ENCODE peak calls at places on chromosomes 7 and 10, in five cellular contexts. One of them, this sample, is unnamed. For H3K4me1 and H3K9me3, the result is how much of the 10 kb centered on the place peaks cover.

GRCh38 chr7:149495785-149496641 is 1.6 kb downstream of the ZNF746 start:
- DNase-seq in CD8-positive, alpha-beta T cell: no peak
- DNase-seq in GM12878: no peak
- DNase-seq in OCI-LY7: no peak
- DNase-seq in CD8-positive, alpha-beta memory T cell: no peak
- DNase-seq in this sample: no peak

GRCh38 chr7:98733036-98733435 is 116.0 kb downstream of the NPTX2 start:
- DNase-seq in CD8-positive, alpha-beta T cell: no peak
- DNase-seq in GM12878: peak
- DNase-seq in OCI-LY7: peak
- DNase-seq in CD8-positive, alpha-beta memory T cell: no peak
- DNase-seq in this sample: no peak

GRCh38 chr10:63042256-63042655 is 90.9 kb upstream of the NRBF2 start:
- DNase-seq in CD8-positive, alpha-beta T cell: no peak
- DNase-seq in GM12878: no peak
- DNase-seq in OCI-LY7: no peak
- DNase-seq in CD8-positive, alpha-beta memory T cell: no peak
- DNase-seq in this sample: no peak

GRCh38 chr7:10685040-10685439 is 288.6 kb upstream of the PHF14 start:
- DNase-seq in CD8-positive, alpha-beta T cell: no peak
- DNase-seq in GM12878: no peak
- DNase-seq in OCI-LY7: peak
- DNase-seq in CD8-positive, alpha-beta memory T cell: no peak
- DNase-seq in this sample: no peak

GRCh38 chr10:110171032-110171431 is 36.4 kb upstream of the MXI1 start:
- DNase-seq in CD8-positive, alpha-beta T cell: no peak
- DNase-seq in GM12878: no peak
- DNase-seq in OCI-LY7: no peak
- DNase-seq in CD8-positive, alpha-beta memory T cell: no peak
- DNase-seq in this sample: no peak

GRCh38 chr10:73908853-73909611 is 1.9 kb upstream of the PLAU start:
- DNase-seq in CD8-positive, alpha-beta T cell: peak
- DNase-seq in GM12878: peak
- DNase-seq in OCI-LY7: peak
- DNase-seq in CD8-positive, alpha-beta memory T cell: peak
- DNase-seq in this sample: peak

GRCh38 chr10:71697938-71698709 is 21.5 kb downstream of the C10orf105 start:
- DNase-seq in CD8-positive, alpha-beta T cell: peak
- DNase-seq in GM12878: peak
- DNase-seq in OCI-LY7: no peak
- DNase-seq in CD8-positive, alpha-beta memory T cell: peak
- DNase-seq in this sample: no peak

GRCh38 chr7:2826806-2827205 is 17.3 kb downstream of the GNA12 start:
- DNase-seq in CD8-positive, alpha-beta T cell: no peak
- DNase-seq in GM12878: no peak
- DNase-seq in OCI-LY7: no peak
- DNase-seq in CD8-positive, alpha-beta memory T cell: no peak
- DNase-seq in this sample: no peak

GRCh38 chr10:19874791-19875190 is 58.6 kb downstream of the PLXDC2 start:
- DNase-seq in CD8-positive, alpha-beta T cell: no peak
- DNase-seq in GM12878: no peak
- DNase-seq in OCI-LY7: no peak
- DNase-seq in CD8-positive, alpha-beta memory T cell: no peak
- DNase-seq in this sample: no peak

GRCh38 chr10:74113546-74113945 is 37.1 kb downstream of the AP3M1 start:
- DNase-seq in CD8-positive, alpha-beta T cell: no peak
- DNase-seq in GM12878: no peak
- DNase-seq in OCI-LY7: no peak
- DNase-seq in CD8-positive, alpha-beta memory T cell: no peak
- DNase-seq in this sample: no peak

GRCh38 chr10:28677889-28678686 is 767 bp downstream of the BAMBI start:
- DNase-seq in CD8-positive, alpha-beta T cell: no peak
- DNase-seq in GM12878: no peak
- DNase-seq in OCI-LY7: peak
- DNase-seq in CD8-positive, alpha-beta memory T cell: peak
- DNase-seq in this sample: no peak

GRCh38 chr10:55966131-55966530 is 394.9 kb downstream of the ZWINT start:
- DNase-seq in CD8-positive, alpha-beta T cell: no peak
- DNase-seq in GM12878: no peak
- DNase-seq in OCI-LY7: no peak
- DNase-seq in CD8-positive, alpha-beta memory T cell: no peak
- DNase-seq in this sample: no peak

GRCh38 chr7:116426428-116427156 is 72.9 kb upstream of the CAV2 start:
- DNase-seq in CD8-positive, alpha-beta T cell: no peak
- DNase-seq in GM12878: no peak
- DNase-seq in OCI-LY7: no peak
- DNase-seq in CD8-positive, alpha-beta memory T cell: no peak
- DNase-seq in this sample: no peak

GRCh38 chr7:92930404-92930803 is 94.0 kb upstream of the CDK6 start:
- DNase-seq in CD8-positive, alpha-beta T cell: no peak
- DNase-seq in GM12878: no peak
- DNase-seq in OCI-LY7: no peak
- DNase-seq in CD8-positive, alpha-beta memory T cell: no peak
- DNase-seq in this sample: no peak

GRCh38 chr7:28258240-28258639 is 77.6 kb upstream of the JAZF1 start:
- DNase-seq in CD8-positive, alpha-beta T cell: no peak
- DNase-seq in GM12878: no peak
- DNase-seq in OCI-LY7: no peak
- DNase-seq in CD8-positive, alpha-beta memory T cell: no peak
- DNase-seq in this sample: no peak

GRCh38 chr10:124459395-124459794 is 2.2 kb upstream of the LHPP start:
- DNase-seq in CD8-positive, alpha-beta T cell: no peak
- DNase-seq in GM12878: no peak
- DNase-seq in OCI-LY7: no peak
- DNase-seq in CD8-positive, alpha-beta memory T cell: no peak
- DNase-seq in this sample: no peak

GRCh38 chr7:90401989-90402388 is 1.3 kb upstream of the CLDN12 start:
- DNase-seq in CD8-positive, alpha-beta T cell: no peak
- DNase-seq in GM12878: no peak
- DNase-seq in OCI-LY7: no peak
- DNase-seq in CD8-positive, alpha-beta memory T cell: no peak
- DNase-seq in this sample: no peak

GRCh38 chr7:2042650-2043049 is 190.1 kb downstream of the MAD1L1 start:
- DNase-seq in CD8-positive, alpha-beta T cell: no peak
- DNase-seq in GM12878: no peak
- DNase-seq in OCI-LY7: no peak
- DNase-seq in CD8-positive, alpha-beta memory T cell: no peak
- DNase-seq in this sample: no peak

GRCh38 chr10:62584216-62584615 is 210.0 kb downstream of the ZNF365 start:
- DNase-seq in CD8-positive, alpha-beta T cell: no peak
- DNase-seq in GM12878: no peak
- DNase-seq in OCI-LY7: no peak
- DNase-seq in CD8-positive, alpha-beta memory T cell: no peak
- DNase-seq in this sample: no peak

GRCh38 chr10:110746969-110747608 is 103.0 kb downstream of the RBM20 start:
- DNase-seq in CD8-positive, alpha-beta T cell: no peak
- DNase-seq in GM12878: no peak
- DNase-seq in OCI-LY7: no peak
- DNase-seq in CD8-positive, alpha-beta memory T cell: no peak
- DNase-seq in this sample: no peak

GRCh38 chr7:39642896-39643295 is 19.5 kb downstream of the RALA start:
- DNase-seq in CD8-positive, alpha-beta T cell: no peak
- DNase-seq in GM12878: no peak
- DNase-seq in OCI-LY7: no peak
- DNase-seq in CD8-positive, alpha-beta memory T cell: no peak
- DNase-seq in this sample: no peak

GRCh38 chr7:132966731-132967130 is 115.2 kb downstream of the CHCHD3 start:
- DNase-seq in CD8-positive, alpha-beta T cell: no peak
- DNase-seq in GM12878: no peak
- DNase-seq in OCI-LY7: no peak
- DNase-seq in CD8-positive, alpha-beta memory T cell: no peak
- DNase-seq in this sample: no peak

GRCh38 chr10:100748251-100749058 is 3.1 kb downstream of the PAX2 start:
- DNase-seq in CD8-positive, alpha-beta T cell: no peak
- DNase-seq in GM12878: no peak
- DNase-seq in OCI-LY7: no peak
- DNase-seq in CD8-positive, alpha-beta memory T cell: no peak
- DNase-seq in this sample: no peak

GRCh38 chr10:69636626-69637550 is 6.8 kb downstream of the FAM241B start:
- DNase-seq in CD8-positive, alpha-beta T cell: peak
- DNase-seq in GM12878: no peak
- DNase-seq in OCI-LY7: peak
- DNase-seq in CD8-positive, alpha-beta memory T cell: no peak
- DNase-seq in this sample: no peak

GRCh38 chr10:110577056-110577455 is 9.6 kb downstream of the SMC3 start:
- DNase-seq in CD8-positive, alpha-beta T cell: no peak
- DNase-seq in GM12878: no peak
- DNase-seq in OCI-LY7: no peak
- DNase-seq in CD8-positive, alpha-beta memory T cell: no peak
- DNase-seq in this sample: no peak

GRCh38 chr7:2651336-2651735 is 19.6 kb downstream of the TTYH3 start:
- DNase-seq in CD8-positive, alpha-beta T cell: no peak
- DNase-seq in GM12878: no peak
- DNase-seq in OCI-LY7: peak
- DNase-seq in CD8-positive, alpha-beta memory T cell: no peak
- DNase-seq in this sample: no peak

GRCh38 chr7:1232623-1233327 is at the start of gene UNCX:
- DNase-seq in CD8-positive, alpha-beta T cell: no peak
- DNase-seq in GM12878: no peak
- DNase-seq in OCI-LY7: no peak
- DNase-seq in CD8-positive, alpha-beta memory T cell: no peak
- DNase-seq in this sample: no peak

GRCh38 chr7:100127866-100128601 is 1.3 kb downstream of the MBLAC1 start:
- DNase-seq in CD8-positive, alpha-beta T cell: peak
- DNase-seq in GM12878: no peak
- DNase-seq in OCI-LY7: peak
- DNase-seq in CD8-positive, alpha-beta memory T cell: peak
- DNase-seq in this sample: no peak

GRCh38 chr10:68237173-68237572 is 5.3 kb upstream of the ATOH7 start:
- DNase-seq in CD8-positive, alpha-beta T cell: no peak
- DNase-seq in GM12878: no peak
- DNase-seq in OCI-LY7: no peak
- DNase-seq in CD8-positive, alpha-beta memory T cell: no peak
- DNase-seq in this sample: no peak

GRCh38 chr10:68238371-68238770 is 6.5 kb upstream of the ATOH7 start:
- DNase-seq in CD8-positive, alpha-beta T cell: no peak
- DNase-seq in GM12878: no peak
- DNase-seq in OCI-LY7: no peak
- DNase-seq in CD8-positive, alpha-beta memory T cell: no peak
- DNase-seq in this sample: no peak

GRCh38 chr10:68242051-68242450 is 10.1 kb upstream of the ATOH7 start:
- DNase-seq in CD8-positive, alpha-beta T cell: no peak
- DNase-seq in GM12878: no peak
- DNase-seq in OCI-LY7: no peak
- DNase-seq in CD8-positive, alpha-beta memory T cell: no peak
- DNase-seq in this sample: no peak

GRCh38 chr10:68239596-68240150 is 7.8 kb upstream of the ATOH7 start:
- DNase-seq in CD8-positive, alpha-beta T cell: no peak
- DNase-seq in GM12878: no peak
- DNase-seq in OCI-LY7: no peak
- DNase-seq in CD8-positive, alpha-beta memory T cell: no peak
- DNase-seq in this sample: no peak

DNA sequence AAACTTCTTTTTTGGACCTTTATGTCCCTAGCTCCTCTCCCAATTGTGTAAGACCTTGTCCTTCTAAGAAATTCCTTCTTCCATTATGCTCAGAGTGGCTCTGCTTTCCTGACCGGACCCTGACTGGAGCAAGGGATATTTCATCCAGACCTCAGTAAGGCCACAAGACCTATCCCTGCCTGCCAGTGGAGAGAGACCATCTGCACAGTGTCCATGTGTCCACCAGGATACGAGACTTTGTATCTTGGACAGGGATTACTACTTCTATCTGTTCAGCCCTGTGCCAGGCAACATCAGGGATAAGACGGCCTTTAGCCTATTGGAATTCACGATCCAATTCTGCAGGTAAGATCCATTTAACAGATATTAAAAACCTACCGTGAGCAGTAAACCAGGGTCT is 7.2 kb upstream of the ATOH7 start:
- DNase-seq in CD8-positive, alpha-beta T cell: no peak
- DNase-seq in GM12878: no peak
- DNase-seq in OCI-LY7: no peak
- DNase-seq in CD8-positive, alpha-beta memory T cell: no peak
- DNase-seq in this sample: no peak
- H3K4me3 ChIP-seq in CD8-positive, alpha-beta T cell: no peak
- H3K4me3 ChIP-seq in GM12878: no peak
- H3K4me3 ChIP-seq in OCI-LY7: no peak
- H3K4me3 ChIP-seq in CD8-positive, alpha-beta memory T cell: no peak
- H3K4me3 ChIP-seq in this sample: no peak

DNA sequence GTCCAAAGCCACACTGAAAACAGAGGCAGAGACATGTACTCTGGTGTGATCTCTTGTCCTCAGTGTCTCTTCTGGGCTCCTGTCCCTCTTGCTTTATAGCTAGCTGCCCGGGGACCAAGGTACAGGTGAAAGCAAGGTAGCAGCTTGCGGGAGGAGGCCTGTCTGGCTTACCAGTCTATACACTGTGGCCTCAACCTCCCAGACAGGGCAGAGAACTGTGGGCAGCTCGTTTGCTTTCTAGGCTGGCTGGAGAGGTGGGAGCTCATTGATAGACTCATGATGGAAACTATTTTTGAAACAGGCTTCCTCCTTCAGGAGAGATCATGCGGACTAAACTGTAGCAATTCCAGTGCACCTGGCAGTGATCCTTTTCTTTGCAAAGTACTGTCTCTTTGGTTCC is 4.6 kb downstream of the CYREN start:
- DNase-seq in CD8-positive, alpha-beta T cell: no peak
- DNase-seq in GM12878: no peak
- DNase-seq in OCI-LY7: no peak
- DNase-seq in CD8-positive, alpha-beta memory T cell: no peak
- DNase-seq in this sample: no peak
- H3K4me1 ChIP-seq in CD8-positive, alpha-beta T cell: under half
- H3K4me1 ChIP-seq in GM12878: under half
- H3K4me1 ChIP-seq in OCI-LY7: under half
- H3K4me1 ChIP-seq in CD8-positive, alpha-beta memory T cell: under half
- H3K4me1 ChIP-seq in this sample: under half

GRCh38 chr7:46349490-46349889 is 428.4 kb upstream of the IGFBP3 start:
- DNase-seq in CD8-positive, alpha-beta T cell: no peak
- DNase-seq in GM12878: no peak
- DNase-seq in OCI-LY7: no peak
- DNase-seq in CD8-positive, alpha-beta memory T cell: no peak
- DNase-seq in this sample: no peak

GRCh38 chr7:46343802-46344201 is 422.7 kb upstream of the IGFBP3 start:
- DNase-seq in CD8-positive, alpha-beta T cell: no peak
- DNase-seq in GM12878: no peak
- DNase-seq in OCI-LY7: no peak
- DNase-seq in CD8-positive, alpha-beta memory T cell: no peak
- DNase-seq in this sample: no peak

DNA sequence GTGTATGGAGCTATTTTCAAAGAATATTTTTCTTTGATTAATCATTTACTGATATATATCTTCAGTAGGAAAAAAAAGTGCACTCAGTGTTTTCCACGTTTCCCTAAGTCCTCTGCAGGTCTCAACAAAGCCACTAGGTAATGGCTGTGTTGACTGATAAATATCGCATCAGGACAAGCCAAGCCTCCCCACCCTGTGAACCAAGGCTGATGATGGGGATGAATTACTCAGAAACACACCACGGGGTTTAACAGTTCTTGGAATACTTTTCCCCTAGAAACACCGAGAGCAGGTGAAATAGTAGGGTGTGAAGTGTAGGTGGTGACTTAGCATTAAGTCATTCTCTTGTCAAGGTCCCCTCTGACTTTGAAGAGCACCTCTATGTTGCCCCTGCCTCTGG is 423.5 kb upstream of the IGFBP3 start:
- DNase-seq in CD8-positive, alpha-beta T cell: no peak
- DNase-seq in GM12878: no peak
- DNase-seq in OCI-LY7: no peak
- DNase-seq in CD8-positive, alpha-beta memory T cell: no peak
- DNase-seq in this sample: no peak
- H3K9me3 ChIP-seq in CD8-positive, alpha-beta T cell: under half
- H3K9me3 ChIP-seq in GM12878: under half
- H3K9me3 ChIP-seq in OCI-LY7: under half
- H3K9me3 ChIP-seq in CD8-positive, alpha-beta memory T cell: under half
- H3K9me3 ChIP-seq in this sample: under half

GRCh38 chr7:78039791-78040776 is 241.5 kb downstream of the PHTF2 start:
- DNase-seq in CD8-positive, alpha-beta T cell: peak
- DNase-seq in GM12878: no peak
- DNase-seq in OCI-LY7: peak
- DNase-seq in CD8-positive, alpha-beta memory T cell: peak
- DNase-seq in this sample: peak
- H3K4me3 ChIP-seq in CD8-positive, alpha-beta T cell: no peak
- H3K4me3 ChIP-seq in GM12878: no peak
- H3K4me3 ChIP-seq in OCI-LY7: no peak
- H3K4me3 ChIP-seq in CD8-positive, alpha-beta memory T cell: no peak
- H3K4me3 ChIP-seq in this sample: no peak